ENCODE peak calls at places on chromosomes 3 and 15, in four cellular contexts. B is IMR-90, V is mesendoderm, C is H1. X is an unnamed sample.

GRCh38 chr3:184284696-184285095 is 8.9 kb downstream of the ECE2 start:
- DNase-seq in B (peak), V (peak), C (peak), X (peak)

GRCh38 chr3:190696777-190697501 is 165.6 kb downstream of the GMNC start:
- DNase-seq in B (peak), V (peak), C (no peak), X (no peak)

GRCh38 chr15:41017051-41017735 is 63.9 kb downstream of the CHAC1 start:
- DNase-seq in B (peak), V (no peak), C (no peak), X (no peak)

GRCh38 chr3:1091276-1091675 is 1.5 kb upstream of the CNTN6 start:
- DNase-seq in B (no peak), V (no peak), C (no peak), X (no peak)

GRCh38 chr3:76552653-76553052 is 487.2 kb upstream of the ROBO2 start:
- DNase-seq in B (peak), V (no peak), C (no peak), X (no peak)

GRCh38 chr3:102299125-102299877 is 135.5 kb upstream of the ZPLD1 start:
- DNase-seq in B (no peak), V (no peak), C (no peak), X (no peak)

GRCh38 chr15:85174521-85174920 is 192.9 kb downstream of the PDE8A start:
- DNase-seq in B (no peak), V (no peak), C (no peak), X (no peak)

GRCh38 chr3:161559177-161559998 is 62.8 kb downstream of the OTOL1 start:
- DNase-seq in B (peak), V (peak), C (no peak), X (no peak)

GRCh38 chr3:47877288-47877687 is 74.3 kb downstream of the DHX30 start:
- DNase-seq in B (peak), V (peak), C (no peak), X (no peak)

GRCh38 chr3:124478834-124479233 is 251.4 kb upstream of the UMPS start:
- DNase-seq in B (no peak), V (no peak), C (no peak), X (no peak)

GRCh38 chr15:44593042-44593736 is 56.2 kb downstream of the EIF3J start:
- DNase-seq in B (no peak), V (no peak), C (no peak), X (no peak)

GRCh38 chr15:73265536-73266153 is 103.1 kb downstream of the HCN4 start:
- DNase-seq in B (peak), V (peak), C (peak), X (peak)

GRCh38 chr15:81398910-81399551 is 25.0 kb upstream of the TMC3 start:
- DNase-seq in B (peak), V (peak), C (no peak), X (no peak)

GRCh38 chr15:91208366-91208765 is 108.3 kb downstream of the SV2B start:
- DNase-seq in B (no peak), V (no peak), C (no peak), X (no peak)

GRCh38 chr15:93028111-93028631 is 60.8 kb downstream of the RGMA start:
- DNase-seq in B (no peak), V (no peak), C (no peak), X (no peak)

GRCh38 chr3:53921296-53921695 is 29.6 kb upstream of the SELENOK start:
- DNase-seq in B (peak), V (peak), C (no peak), X (no peak)

GRCh38 chr3:34106879-34107278 is 308.4 kb downstream of the PDCD6IP start:
- DNase-seq in B (no peak), V (peak), C (peak), X (peak)

GRCh38 chr15:86125775-86126174 is 46.1 kb downstream of the AGBL1 start:
- DNase-seq in B (no peak), V (no peak), C (no peak), X (no peak)

GRCh38 chr15:79635897-79636596 is 203.9 kb downstream of the MINAR1 start:
- DNase-seq in B (peak), V (peak), C (no peak), X (no peak)

GRCh38 chr3:10983219-10983916 is 9.2 kb upstream of the SLC6A1 start:
- DNase-seq in B (peak), V (peak), C (peak), X (peak)

GRCh38 chr3:105365536-105366301 is 990 bp upstream of the ALCAM start:
- DNase-seq in B (peak), V (peak), C (no peak), X (peak)

GRCh38 chr15:45112592-45113379 is 1.2 kb downstream of the DUOX2 start:
- DNase-seq in B (no peak), V (no peak), C (peak), X (peak)

GRCh38 chr3:59862686-59863085 is 812.9 kb upstream of the CFAP20DC start:
- DNase-seq in B (peak), V (no peak), C (no peak), X (no peak)

GRCh38 chr15:100707229-100707628 is 104.8 kb downstream of the ASB7 start:
- DNase-seq in B (no peak), V (no peak), C (no peak), X (no peak)

GRCh38 chr3:132874701-132875100 is 152.5 kb upstream of the NPHP3 start:
- DNase-seq in B (no peak), V (no peak), C (no peak), X (no peak)

GRCh38 chr3:132870596-132870995 is 148.4 kb upstream of the NPHP3 start:
- DNase-seq in B (no peak), V (no peak), C (no peak), X (no peak)

GRCh38 chr3:132871956-132872355 is 149.7 kb upstream of the NPHP3 start:
- DNase-seq in B (no peak), V (no peak), C (no peak), X (no peak)

GRCh38 chr3:132867956-132868355 is 145.7 kb upstream of the NPHP3 start:
- DNase-seq in B (peak), V (no peak), C (no peak), X (no peak)

DNA sequence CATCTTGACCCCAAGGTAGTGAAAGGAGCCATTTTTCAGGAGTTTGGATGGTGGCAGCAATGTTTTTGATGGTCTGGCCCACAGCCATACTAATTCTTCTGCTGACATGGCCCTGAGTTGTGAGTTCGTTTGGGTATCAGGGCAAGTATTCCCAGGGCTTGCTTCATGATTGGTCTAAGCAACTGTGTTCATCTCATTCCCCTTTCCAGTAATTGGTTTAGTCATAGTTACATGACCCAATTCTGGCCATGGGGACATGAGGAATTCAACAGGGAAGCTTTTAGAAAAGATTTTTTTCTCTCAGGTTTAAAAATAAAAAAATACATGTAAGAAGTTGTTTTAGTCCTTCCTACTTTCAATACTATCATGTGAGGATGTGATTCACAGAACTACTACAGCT is 150.5 kb upstream of the NPHP3 start:
- DNase-seq in B (no peak), V (no peak), C (no peak), X (no peak)
- H3K56ac ChIP-seq in B (no peak), V (no peak), C (no peak), X (no peak)

DNA sequence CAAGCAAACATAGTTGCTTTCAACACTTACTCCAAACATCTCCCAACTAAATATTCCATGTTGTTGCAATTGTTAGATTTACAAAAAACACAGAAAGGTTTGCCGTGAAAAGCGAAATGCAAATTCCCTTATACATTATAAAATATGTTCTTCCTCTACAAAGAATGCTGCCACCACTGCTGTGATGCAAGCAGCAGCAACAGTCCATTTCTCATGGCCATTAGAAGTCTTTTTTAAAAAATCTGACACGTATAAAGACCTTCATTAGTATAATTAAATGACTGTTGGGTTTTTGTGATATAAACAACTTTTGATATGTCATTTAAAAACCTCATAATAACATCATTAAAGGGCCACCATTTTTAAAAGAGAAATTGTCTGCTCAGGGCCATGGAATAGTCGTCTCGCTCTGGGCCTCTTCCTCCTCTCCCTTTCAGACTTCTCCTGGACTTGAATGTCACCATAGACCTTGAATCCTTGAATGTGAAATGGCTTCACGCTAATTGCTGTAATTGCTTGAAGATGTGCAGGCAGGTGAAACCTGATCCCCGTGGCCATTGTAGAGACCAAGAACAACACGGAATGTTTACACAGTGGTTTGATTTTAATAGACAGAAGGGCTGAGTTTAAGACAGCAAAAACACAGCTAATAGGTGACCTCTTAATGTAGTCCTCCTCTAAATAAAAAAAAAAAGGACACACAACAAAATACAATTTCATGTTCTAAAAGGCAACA is 450.4 kb downstream of the FOXP1 start:
- DNase-seq in B (no peak), V (no peak), C (no peak), X (no peak)
- H3K4me2 ChIP-seq in B (no peak), V (no peak), C (peak), X (no peak)

GRCh38 chr15:74304459-74304858 is 63.0 kb downstream of the CYP11A1 start:
- DNase-seq in B (no peak), V (no peak), C (no peak), X (no peak)
- H4K8ac ChIP-seq in B (no peak), V (no peak), C (no peak), X (no peak)

GRCh38 chr3:150293401-150294001 is 114.6 kb upstream of the TSC22D2 start:
- DNase-seq in B (peak), V (no peak), C (no peak), X (no peak)
- H3K56ac ChIP-seq in B (peak), V (no peak), C (no peak), X (no peak)

GRCh38 chr3:64353256-64353655 is 128.0 kb upstream of the PRICKLE2 start:
- DNase-seq in B (peak), V (no peak), C (no peak), X (no peak)

GRCh38 chr3:64354221-64354620 is 129.0 kb upstream of the PRICKLE2 start:
- DNase-seq in B (peak), V (no peak), C (no peak), X (no peak)

GRCh38 chr3:64354956-64355355 is 129.7 kb upstream of the PRICKLE2 start:
- DNase-seq in B (no peak), V (no peak), C (no peak), X (no peak)

GRCh38 chr3:64357481-64357880 is 132.2 kb upstream of the PRICKLE2 start:
- DNase-seq in B (no peak), V (no peak), C (no peak), X (no peak)

DNA sequence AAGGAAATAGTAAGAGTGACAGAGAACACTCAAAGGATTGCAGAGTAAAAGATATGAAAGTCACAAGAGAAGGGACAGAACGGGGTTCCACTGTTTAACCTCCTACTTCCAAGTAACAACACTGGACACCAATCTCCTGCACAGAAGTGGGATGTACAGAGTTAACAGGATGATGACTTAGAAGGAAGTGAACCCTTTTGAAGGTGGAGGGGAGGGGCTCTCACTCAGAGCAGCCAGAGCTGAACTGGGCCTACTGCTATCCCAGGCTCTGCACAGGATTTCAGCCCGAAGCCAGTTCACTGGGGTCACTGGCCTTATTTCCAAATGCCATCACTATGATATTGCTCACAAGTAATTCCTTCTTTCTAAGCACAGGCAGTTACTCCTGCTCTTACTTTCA is 130.2 kb upstream of the PRICKLE2 start:
- DNase-seq in B (peak), V (no peak), C (no peak), X (no peak)
- H3K4me2 ChIP-seq in B (peak), V (no peak), C (no peak), X (no peak)

GRCh38 chr3:52705438-52705687 is 228 bp downstream of the GLT8D1 start:
- DNase-seq in B (no peak), V (no peak), C (no peak), X (no peak)
- H4K8ac ChIP-seq in B (peak), V (no peak), C (peak), X (no peak)

GRCh38 chr3:58088501-58088900 is 80.3 kb downstream of the FLNB start:
- DNase-seq in B (no peak), V (no peak), C (no peak), X (no peak)

GRCh38 chr3:58085616-58086015 is 77.4 kb downstream of the FLNB start:
- DNase-seq in B (no peak), V (no peak), C (no peak), X (no peak)

GRCh38 chr3:58082047-58082446 is 73.8 kb downstream of the FLNB start:
- DNase-seq in B (peak), V (no peak), C (no peak), X (no peak)

GRCh38 chr3:58084788-58085543 is 76.7 kb downstream of the FLNB start:
- DNase-seq in B (no peak), V (no peak), C (no peak), X (no peak)

GRCh38 chr3:58084166-58084565 is 75.9 kb downstream of the FLNB start:
- DNase-seq in B (peak), V (no peak), C (no peak), X (no peak)
- H3K56ac ChIP-seq in B (no peak), V (no peak), C (no peak), X (no peak)

DNA sequence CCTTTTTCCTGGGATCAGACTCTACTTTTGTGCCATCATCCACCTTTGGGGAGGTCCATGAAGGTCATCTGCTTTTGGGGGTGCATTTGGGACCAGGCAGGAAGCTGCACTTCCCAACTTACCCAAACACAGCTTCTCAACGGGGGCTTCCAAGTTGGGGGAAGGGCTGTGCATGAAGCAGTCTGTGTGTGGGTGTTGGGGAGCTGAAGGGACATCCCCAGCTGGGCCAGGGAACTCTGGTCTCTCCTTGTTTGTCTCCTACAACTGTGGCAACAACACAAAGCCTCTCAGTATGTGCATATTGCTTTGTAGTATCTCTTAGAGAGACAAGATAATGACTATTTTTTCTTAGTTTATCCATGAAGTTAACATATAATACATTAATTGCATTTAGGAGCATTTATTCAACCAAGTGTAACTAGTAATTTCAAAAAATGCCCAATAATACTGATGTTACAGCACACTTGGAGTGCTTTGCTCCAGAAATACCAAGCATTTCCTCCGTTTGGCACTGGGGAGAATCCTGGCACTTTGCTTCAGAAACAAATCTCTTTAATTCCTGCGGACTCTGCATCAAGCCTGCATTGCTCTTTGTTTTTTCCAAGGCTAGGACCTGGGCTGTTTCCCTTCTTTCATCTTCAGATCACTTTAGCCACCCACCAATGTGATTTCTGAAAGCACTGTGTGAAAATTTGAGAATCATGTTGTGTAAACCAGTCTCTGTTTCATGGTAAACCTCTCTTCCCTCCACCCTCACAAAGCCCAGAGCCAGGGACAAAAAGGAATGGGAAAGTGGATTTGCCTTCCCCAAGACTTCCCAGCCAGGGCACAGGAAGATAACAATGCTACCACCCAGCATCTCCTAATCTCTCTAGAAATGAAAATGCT is 126.2 kb upstream of the PFN2 start:
- DNase-seq in B (no peak), V (peak), C (no peak), X (no peak)
- H3K4me2 ChIP-seq in B (peak), V (no peak), C (peak), X (no peak)

GRCh38 chr3:13653631-13654279 is 104.8 kb downstream of the FBLN2 start:
- DNase-seq in B (no peak), V (peak), C (no peak), X (no peak)
- H4K8ac ChIP-seq in B (no peak), V (no peak), C (no peak), X (no peak)